ENCODE peak calls at places on chromosomes 7 and 10, in six cellular contexts. P is Caco-2, H is cardiac fibroblast, V is BJ, W is lower lobe of right lung, D is heart right ventricle. M is an unnamed sample.

GRCh38 chr10:29375888-29376287 is 87.0 kb downstream of the LYZL1 start:
- DNase-seq in H (no peak), D (no peak), V (no peak), P (no peak), W (no peak), M (no peak)

GRCh38 chr10:28875535-28876208 is 198.4 kb downstream of the BAMBI start:
- DNase-seq in P (no peak), H (peak), V (no peak), D (no peak), W (no peak), M (no peak)

GRCh38 chr10:50554995-50555568 is 68.7 kb downstream of the SGMS1 start:
- DNase-seq in H (peak), P (no peak), W (no peak), D (no peak), V (no peak), M (no peak)

GRCh38 chr10:26839966-26840627 is 20.7 kb downstream of the ABI1 start:
- DNase-seq in H (no peak), W (no peak), D (no peak), P (no peak), V (no peak), M (no peak)

GRCh38 chr10:79202188-79203013 is 133.6 kb downstream of the ZMIZ1 start:
- DNase-seq in D (peak), P (no peak), H (peak), W (peak), V (no peak), M (no peak)

GRCh38 chr7:1961776-1962276 is 270.9 kb downstream of the MAD1L1 start:
- DNase-seq in V (peak), P (no peak), W (no peak), H (peak), D (no peak), M (no peak)

GRCh38 chr10:6140965-6141295 is 52.1 kb downstream of the RBM17 start:
- DNase-seq in V (no peak), P (no peak), D (no peak), W (no peak), H (no peak), M (no peak)

GRCh38 chr7:100367676-100368613 is 5.3 kb upstream of the PILRA start:
- DNase-seq in D (no peak), V (no peak), H (no peak), P (no peak), W (peak), M (no peak)

GRCh38 chr7:101882595-101883564 is 65.5 kb downstream of the CUX1 start:
- DNase-seq in D (peak), W (peak), V (peak), P (peak), H (peak), M (peak)

GRCh38 chr10:123404357-123404756 is 250.2 kb downstream of the BUB3 start:
- DNase-seq in W (no peak), P (no peak), V (no peak), H (no peak), D (no peak), M (no peak)

GRCh38 chr10:86295351-86295750 is 71.2 kb downstream of the GRID1 start:
- DNase-seq in W (no peak), P (no peak), V (no peak), H (no peak), D (no peak), M (no peak)

GRCh38 chr7:157465597-157466348 is 129.0 kb downstream of the DNAJB6 start:
- DNase-seq in P (no peak), W (peak), D (no peak), V (no peak), H (peak), M (peak)

GRCh38 chr10:126731613-126731995 is 61.1 kb upstream of the C10orf90 start:
- DNase-seq in P (no peak), W (no peak), H (peak), V (no peak), D (no peak), M (no peak)

GRCh38 chr7:134246761-134247160 is 70.0 kb downstream of the SLC35B4 start:
- DNase-seq in P (no peak), H (no peak), V (no peak), D (no peak), W (no peak), M (no peak)

GRCh38 chr7:80263321-80263720 is 128.7 kb downstream of the GNAI1 start:
- DNase-seq in V (no peak), H (peak), W (no peak), D (no peak), P (no peak), M (no peak)

GRCh38 chr10:15516284-15516956 is 145.3 kb upstream of the FAM171A1 start:
- DNase-seq in V (no peak), H (no peak), D (no peak), W (no peak), P (no peak), M (no peak)

GRCh38 chr7:832968-833424 is 720 bp downstream of the SUN1 start:
- DNase-seq in H (no peak), V (no peak), P (no peak), D (no peak), W (no peak), M (no peak)

GRCh38 chr10:127695431-127695830 is 41.6 kb upstream of the FOXI2 start:
- DNase-seq in H (no peak), W (no peak), V (no peak), P (no peak), D (no peak), M (no peak)

GRCh38 chr7:98189559-98189958 is 21.7 kb upstream of the BHLHA15 start:
- DNase-seq in V (no peak), H (no peak), W (no peak), P (no peak), D (no peak), M (no peak)

GRCh38 chr10:3411044-3411443 is 238.5 kb upstream of the PITRM1 start:
- DNase-seq in W (no peak), P (no peak), H (no peak), V (no peak), D (no peak), M (no peak)

GRCh38 chr7:116356979-116357378 is 142.6 kb upstream of the CAV2 start:
- DNase-seq in H (peak), P (no peak), D (no peak), V (no peak), W (no peak), M (no peak)

GRCh38 chr10:2933041-2933440 is 134.3 kb upstream of the PFKP start:
- DNase-seq in H (no peak), W (no peak), V (no peak), P (no peak), D (no peak), M (no peak)

GRCh38 chr7:158676898-158677297 is 27.7 kb downstream of the NCAPG2 start:
- DNase-seq in V (no peak), H (peak), P (no peak), W (no peak), D (no peak), M (no peak)

GRCh38 chr10:93061594-93062498 is 1.2 kb downstream of the CYP26C1 start:
- DNase-seq in P (no peak), D (no peak), H (no peak), W (no peak), V (no peak), M (no peak)

GRCh38 chr10:45023426-45023825 is 22.7 kb downstream of the ZNF22 start:
- DNase-seq in P (no peak), W (no peak), H (peak), V (no peak), D (no peak), M (no peak)

GRCh38 chr7:95989301-95989700 is 216.9 kb downstream of the DYNC1I1 start:
- DNase-seq in W (no peak), D (no peak), V (no peak), H (no peak), P (peak), M (no peak)

GRCh38 chr7:121505021-121505420 is 108.9 kb upstream of the FAM3C start:
- DNase-seq in V (peak), P (no peak), W (no peak), H (peak), D (no peak), M (no peak)

GRCh38 chr10:34814228-34815173 is 595 bp downstream of the PARD3 start:
- DNase-seq in P (peak), W (no peak), D (peak), H (peak), V (no peak), M (no peak)

GRCh38 chr7:29040570-29040906 is 82.4 kb upstream of the TRIL start:
- DNase-seq in H (peak), W (no peak), P (no peak), D (no peak), V (no peak), M (no peak)

GRCh38 chr7:94696981-94697670 is 41.2 kb upstream of the SGCE start:
- DNase-seq in V (peak), D (no peak), H (peak), W (no peak), P (no peak), M (peak)

GRCh38 chr7:17046666-17047065 is 164.9 kb upstream of the AGR3 start:
- DNase-seq in H (no peak), V (no peak), P (no peak), D (no peak), W (peak), M (no peak)

GRCh38 chr7:1019255-1019785 is 25.0 kb upstream of the GPR146 start:
- DNase-seq in H (no peak), P (no peak), V (no peak), D (no peak), W (no peak), M (no peak)

GRCh38 chr10:89805599-89806013 is 104.2 kb downstream of the KIF20B start:
- DNase-seq in D (no peak), V (no peak), W (no peak), H (no peak), P (no peak), M (no peak)

GRCh38 chr10:33190406-33190805 is 144.1 kb downstream of the NRP1 start:
- DNase-seq in D (no peak), H (no peak), W (no peak), P (no peak), V (no peak), M (no peak)

GRCh38 chr10:22321156-22321711 is 335 bp downstream of the BMI1 start:
- DNase-seq in V (no peak), W (peak), P (peak), D (peak), H (peak), M (peak)

GRCh38 chr10:31921031-31921430 is 7.6 kb downstream of the ARHGAP12 start:
- DNase-seq in H (no peak), W (no peak), D (no peak), V (no peak), P (no peak), M (no peak)

GRCh38 chr10:42491001-42491592 is 147.3 kb downstream of the ZNF33B start:
- DNase-seq in V (no peak), P (no peak), D (no peak), W (no peak), H (peak), M (no peak)

GRCh38 chr7:132613737-132614136 is 37.5 kb upstream of the PLXNA4 start:
- DNase-seq in P (no peak), H (no peak), W (no peak), V (no peak), D (no peak), M (no peak)

GRCh38 chr7:132618271-132618955 is 42.1 kb upstream of the PLXNA4 start:
- DNase-seq in V (no peak), D (no peak), W (no peak), P (no peak), H (no peak), M (no peak)

GRCh38 chr7:132618956-132619305 is 42.7 kb upstream of the PLXNA4 start:
- DNase-seq in H (peak), W (no peak), V (no peak), D (no peak), P (no peak), M (no peak)

GRCh38 chr7:132611056-132611455 is 34.8 kb upstream of the PLXNA4 start:
- DNase-seq in P (no peak), D (no peak), H (no peak), V (no peak), W (no peak), M (no peak)

GRCh38 chr7:132614428-132615076 is 38.3 kb upstream of the PLXNA4 start:
- DNase-seq in P (no peak), W (peak), H (peak), D (peak), V (no peak), M (peak)
- TF ChIP-seq CTCF in P (no peak), W (no peak), H (peak), D (peak), V (no peak), M (no peak)

DNA sequence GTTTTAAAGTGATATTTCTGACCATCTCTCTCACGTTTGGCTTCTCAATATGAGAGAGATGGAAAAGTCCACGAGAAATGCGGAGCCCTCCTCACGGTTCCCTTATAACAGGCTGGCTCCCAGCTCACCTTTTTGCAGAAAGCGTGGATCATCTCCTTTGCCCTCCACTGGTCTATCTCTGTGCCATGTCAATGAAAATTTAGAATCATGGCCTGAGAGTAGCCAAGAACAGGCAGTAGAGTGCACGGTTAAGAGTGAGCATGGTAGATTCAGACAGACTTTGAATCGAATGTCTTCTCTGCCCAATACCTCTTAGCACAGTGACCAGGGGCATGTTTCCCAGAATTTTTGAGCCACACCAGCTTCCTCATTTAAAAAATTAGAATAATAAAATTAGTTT is 1.1 kb downstream of the GIMAP7 start:
- DNase-seq in D (no peak), W (no peak), P (no peak), H (no peak), V (no peak), M (no peak)
- H3K4me3 ChIP-seq in D (peak), W (peak), P (no peak), H (no peak), V (no peak), M (peak)

DNA sequence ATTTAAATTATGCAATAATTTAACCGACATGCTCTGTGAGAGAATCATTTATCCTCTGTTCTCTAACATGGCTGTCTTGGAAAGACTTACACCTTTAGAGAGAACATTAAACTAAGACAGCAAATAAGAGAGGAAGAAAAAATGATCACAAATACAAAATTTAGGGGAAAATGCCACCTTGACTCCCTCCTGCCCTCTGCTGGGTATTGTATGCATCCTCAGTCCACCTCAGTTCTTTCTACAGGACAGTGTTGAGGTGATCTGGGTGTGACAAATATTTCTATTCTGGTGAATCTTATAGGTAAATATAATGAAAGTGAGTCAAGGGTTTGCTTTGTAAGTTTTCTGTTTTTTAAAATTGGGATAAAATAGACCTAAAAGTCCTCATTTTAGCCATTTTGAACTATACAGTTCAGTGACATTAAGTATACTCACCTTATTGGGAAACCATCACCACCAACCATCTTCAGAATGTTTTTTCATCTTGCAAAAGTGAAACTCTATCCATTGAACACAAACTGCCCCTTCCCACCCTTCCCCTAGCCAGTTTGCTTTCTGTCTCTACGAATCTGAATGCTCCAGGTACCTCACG is 61.5 kb upstream of the ELMO1 start:
- DNase-seq in H (peak), W (no peak), P (no peak), D (no peak), V (no peak), M (no peak)
- TF ChIP-seq CTCF in H (peak), W (peak), P (peak), D (peak), V (peak), M (peak)

DNA sequence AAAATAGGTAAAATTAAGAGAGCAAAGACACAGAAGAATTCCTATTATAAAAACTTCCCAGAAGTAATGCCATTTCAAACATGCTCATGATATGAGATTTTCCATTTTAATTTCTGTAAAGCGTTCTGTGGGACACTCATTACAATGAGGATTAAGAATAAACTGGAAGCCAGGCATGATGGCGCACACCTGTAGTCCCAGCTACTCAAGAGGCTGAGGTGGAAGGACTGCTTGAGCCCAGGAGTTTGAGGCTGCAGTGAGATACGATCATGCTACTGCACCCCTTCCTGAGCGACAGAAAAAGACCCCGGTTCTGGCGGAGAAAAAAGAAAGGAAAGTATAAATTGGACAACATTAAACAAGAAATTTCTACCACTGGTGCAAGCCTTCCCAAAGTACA is 1.5 kb downstream of the DNA2 start:
- DNase-seq in P (no peak), D (no peak), W (no peak), H (no peak), V (no peak), M (no peak)
- H3K4me3 ChIP-seq in P (peak), D (no peak), W (no peak), H (no peak), V (peak), M (no peak)

GRCh38 chr10:91691981-91692380 is 59.1 kb upstream of the PPP1R3C start:
- DNase-seq in H (peak), D (no peak), V (no peak), P (no peak), W (no peak), M (no peak)
- TF ChIP-seq CTCF in H (no peak), D (no peak), V (no peak), P (no peak), W (no peak), M (no peak)

DNA sequence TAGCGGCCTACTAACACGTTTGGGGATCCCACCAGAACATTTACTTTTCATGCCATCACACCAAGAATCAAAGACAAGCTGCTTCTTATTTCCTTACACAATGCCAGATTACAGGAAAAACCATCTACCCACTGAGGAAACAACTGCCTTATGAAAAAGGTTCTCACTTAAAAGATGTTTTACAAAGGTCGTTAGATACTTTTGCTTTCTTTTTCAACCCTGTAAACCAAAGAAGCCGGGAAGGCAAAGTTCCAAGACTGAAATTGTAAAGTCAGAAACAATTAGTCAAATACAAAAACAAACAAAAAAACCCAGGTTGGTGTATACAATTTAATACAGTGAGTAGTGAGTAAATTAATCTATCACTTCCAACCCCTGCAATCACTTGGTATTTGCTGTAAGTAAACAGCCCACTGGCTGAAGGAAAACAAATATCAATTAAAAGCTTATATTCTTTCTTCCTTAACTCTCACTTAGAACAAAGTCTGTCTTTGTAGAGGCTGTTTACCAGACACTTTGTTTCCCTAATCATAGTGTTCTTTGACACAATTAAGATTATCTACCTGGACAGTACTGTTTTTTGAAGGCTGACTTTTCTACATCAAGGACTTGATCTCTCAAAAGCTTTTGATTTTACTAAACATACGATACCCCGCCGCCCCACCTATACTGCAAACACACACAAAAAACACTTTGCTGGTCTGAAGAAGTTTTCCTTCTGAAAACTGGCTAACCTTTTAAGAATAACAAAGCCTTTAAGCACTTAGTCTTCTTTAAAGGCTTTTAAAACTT is 18.1 kb downstream of the ERLIN1 start:
- DNase-seq in V (no peak), D (no peak), H (no peak), P (no peak), W (no peak), M (no peak)
- H3K4me3 ChIP-seq in V (no peak), D (no peak), H (no peak), P (no peak), W (peak), M (no peak)

GRCh38 chr7:151597541-151597940 is 77.8 kb upstream of the RHEB start:
- DNase-seq in P (no peak), H (peak), W (no peak), D (no peak), V (no peak), M (no peak)

GRCh38 chr7:151601521-151602305 is 82.0 kb upstream of the RHEB start:
- DNase-seq in W (no peak), V (no peak), P (no peak), H (no peak), D (no peak), M (no peak)

GRCh38 chr7:151598045-151598444 is 78.3 kb upstream of the RHEB start:
- DNase-seq in H (peak), P (no peak), V (peak), W (no peak), D (no peak), M (no peak)

GRCh38 chr7:151595702-151596340 is 76.1 kb upstream of the RHEB start:
- DNase-seq in V (no peak), H (no peak), W (no peak), D (no peak), P (no peak), M (no peak)

DNA sequence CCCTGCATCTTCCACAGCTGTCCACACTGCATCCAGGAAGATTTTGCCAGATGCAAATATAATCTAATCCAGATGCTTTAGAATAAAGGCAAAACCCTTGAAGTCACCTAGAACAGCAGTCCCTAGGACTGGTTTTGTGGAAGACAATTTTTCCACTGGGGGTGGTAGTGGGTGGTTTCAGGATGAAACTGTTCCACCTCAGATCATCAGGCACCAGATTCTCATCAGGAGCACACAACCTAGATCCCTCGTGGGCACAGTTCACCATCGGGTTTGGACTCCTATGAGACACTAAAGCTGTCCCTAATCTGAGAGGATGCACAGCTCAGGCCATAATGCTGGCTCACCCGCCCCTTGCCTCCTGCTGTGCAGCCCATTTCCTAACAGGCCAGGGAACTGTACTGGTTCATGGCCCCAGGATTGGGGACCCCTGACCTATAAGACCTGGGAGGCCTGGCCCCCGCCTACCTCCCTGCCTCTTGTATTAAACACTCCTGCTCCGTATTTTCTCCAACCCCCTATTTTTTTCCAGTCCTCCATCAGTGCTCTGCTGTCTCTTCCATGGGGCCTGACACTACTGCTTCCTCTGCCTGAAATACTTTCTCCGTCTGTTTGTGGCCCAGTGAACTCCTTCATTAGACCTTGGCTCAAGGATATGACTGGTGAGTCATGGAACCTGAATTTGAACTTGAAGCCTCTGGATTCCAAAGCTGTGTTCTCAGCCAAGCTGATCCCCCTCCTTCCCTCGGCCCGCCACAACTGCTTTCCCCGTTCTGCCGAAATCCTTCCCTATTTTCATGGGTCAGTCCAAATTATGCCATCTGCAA is 79.9 kb upstream of the RHEB start:
- DNase-seq in P (no peak), H (peak), D (no peak), V (peak), W (no peak), M (no peak)
- TF ChIP-seq CTCF in P (no peak), H (peak), D (no peak), V (peak), W (no peak), M (no peak)